ENCODE peak calls at places on chromosomes 5 and 9, in ten cellular contexts. G, K, Z, T, E, S, W, N, B and F are unnamed samples.

GRCh38 chr9:129988607-129989361 is 54.2 kb downstream of the FNBP1 start:
- DNase-seq in E (peak), Z (no peak), N (no peak), G (no peak), B (no peak), T (no peak), K (no peak), W (no peak), S (no peak), F (no peak)

GRCh38 chr9:92332577-92333287 is 7.0 kb downstream of the CENPP start:
- DNase-seq in T (no peak), S (peak), K (no peak), B (no peak), G (peak), Z (no peak), W (no peak), E (no peak), N (no peak), F (no peak)

GRCh38 chr5:82107277-82107676 is 135.5 kb downstream of the ATG10 start:
- DNase-seq in B (no peak), W (no peak), Z (no peak), N (no peak), E (no peak), T (no peak), G (no peak), K (no peak), S (peak), F (no peak)

GRCh38 chr5:16265141-16265540 is 85.5 kb upstream of the MARCHF11 start:
- DNase-seq in N (no peak), E (no peak), K (no peak), S (no peak), W (no peak), G (no peak), B (no peak), T (no peak), Z (no peak), F (no peak)

GRCh38 chr5:149325894-149326293 is 19.4 kb upstream of the GRPEL2 start:
- DNase-seq in G (no peak), S (no peak), E (no peak), W (no peak), K (no peak), Z (no peak), N (no peak), B (no peak), T (no peak), F (no peak)

GRCh38 chr5:16406630-16407029 is 59.0 kb downstream of the ZNF622 start:
- DNase-seq in E (no peak), T (no peak), Z (no peak), N (no peak), K (no peak), W (no peak), S (no peak), G (no peak), B (no peak), F (no peak)

GRCh38 chr9:116193636-116194035 is 40.0 kb downstream of the PAPPA start:
- DNase-seq in K (no peak), W (no peak), G (no peak), Z (no peak), B (no peak), T (no peak), S (peak), E (no peak), N (no peak), F (no peak)

GRCh38 chr5:116536279-116537161 is 38.1 kb downstream of the SEMA6A start:
- DNase-seq in T (no peak), Z (no peak), N (peak), W (no peak), S (no peak), E (peak), G (no peak), K (no peak), B (no peak), F (no peak)

GRCh38 chr5:14900661-14901461 is 29.3 kb upstream of the ANKH start:
- DNase-seq in W (no peak), B (no peak), E (no peak), T (no peak), G (no peak), N (peak), Z (no peak), S (peak), K (no peak), F (no peak)

GRCh38 chr5:172245046-172245445 is 38.5 kb downstream of the UBTD2 start:
- DNase-seq in W (no peak), B (no peak), G (no peak), T (no peak), K (no peak), N (no peak), S (no peak), Z (no peak), E (no peak), F (no peak)

GRCh38 chr9:129648092-129648763 is 6.3 kb upstream of the ASB6 start:
- DNase-seq in E (no peak), K (no peak), T (no peak), Z (no peak), W (no peak), N (no peak), B (no peak), S (no peak), G (no peak), F (no peak)

GRCh38 chr9:115035872-115036612 is 81.9 kb downstream of the TNC start:
- DNase-seq in W (peak), G (no peak), B (no peak), K (no peak), T (peak), N (no peak), Z (no peak), S (no peak), E (no peak), F (peak)

DNA sequence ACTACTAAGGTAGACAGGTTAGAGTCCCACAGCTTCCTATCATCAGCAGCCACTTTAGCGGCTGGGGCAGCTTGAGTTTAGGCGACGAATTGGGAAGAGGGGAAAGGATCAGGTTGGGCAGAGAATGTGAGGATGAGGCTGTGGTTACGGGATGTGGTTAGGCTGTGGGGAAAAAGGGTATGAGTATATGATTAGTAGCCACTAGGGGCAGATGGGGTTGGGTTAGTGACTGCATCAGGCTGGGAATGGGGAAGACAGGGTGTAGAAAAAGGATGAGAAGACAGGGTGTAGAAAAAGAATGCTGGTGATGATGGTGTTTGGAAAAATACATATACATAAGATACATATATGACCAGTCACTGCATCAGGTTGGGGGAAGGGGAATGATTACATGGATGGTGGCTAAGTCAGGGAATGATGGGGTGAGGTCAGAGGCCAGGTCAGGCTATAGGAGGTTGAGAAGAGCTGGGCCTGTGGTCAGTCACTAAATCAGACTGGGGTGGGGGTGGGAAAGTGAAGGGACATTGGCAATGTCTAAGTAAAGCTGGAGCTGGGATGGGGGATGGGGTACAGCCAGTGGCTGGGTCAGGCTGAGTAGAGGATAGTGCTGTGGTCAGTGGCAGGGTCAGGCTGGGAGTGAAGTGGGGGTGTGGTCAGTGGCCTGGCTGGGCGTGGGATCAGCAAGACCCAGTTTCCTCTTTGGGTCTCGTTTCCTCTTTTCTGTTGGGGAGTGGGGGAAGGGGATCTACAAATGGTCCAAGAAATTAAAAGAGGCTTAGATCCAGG is 2.1 kb downstream of the TLN1 start:
- DNase-seq in S (peak), E (peak), K (peak), G (no peak), W (peak), T (no peak), B (no peak), N (peak), Z (no peak), F (no peak)
- TF ChIP-seq POLR2A in S (peak), E (peak), K (peak), G (no peak), W (no peak), T (peak), B (no peak), N (no peak), Z (no peak), F (peak)

GRCh38 chr9:121658591-121658990 is 7.2 kb downstream of the DAB2IP start:
- DNase-seq in K (no peak), T (no peak), S (no peak), B (no peak), N (no peak), Z (no peak), G (no peak), E (no peak), W (no peak), F (no peak)

GRCh38 chr9:121658166-121658565 is 6.7 kb downstream of the DAB2IP start:
- DNase-seq in S (peak), N (no peak), E (no peak), K (no peak), W (no peak), B (no peak), G (no peak), Z (no peak), T (no peak), F (no peak)

GRCh38 chr9:121654497-121655140 is 3.2 kb downstream of the DAB2IP start:
- DNase-seq in S (no peak), Z (no peak), W (no peak), G (no peak), T (no peak), E (no peak), N (no peak), K (no peak), B (no peak), F (no peak)

GRCh38 chr9:121655231-121655755 is 3.9 kb downstream of the DAB2IP start:
- DNase-seq in W (no peak), G (no peak), K (no peak), B (no peak), S (no peak), E (no peak), N (no peak), Z (no peak), T (no peak), F (no peak)

DNA sequence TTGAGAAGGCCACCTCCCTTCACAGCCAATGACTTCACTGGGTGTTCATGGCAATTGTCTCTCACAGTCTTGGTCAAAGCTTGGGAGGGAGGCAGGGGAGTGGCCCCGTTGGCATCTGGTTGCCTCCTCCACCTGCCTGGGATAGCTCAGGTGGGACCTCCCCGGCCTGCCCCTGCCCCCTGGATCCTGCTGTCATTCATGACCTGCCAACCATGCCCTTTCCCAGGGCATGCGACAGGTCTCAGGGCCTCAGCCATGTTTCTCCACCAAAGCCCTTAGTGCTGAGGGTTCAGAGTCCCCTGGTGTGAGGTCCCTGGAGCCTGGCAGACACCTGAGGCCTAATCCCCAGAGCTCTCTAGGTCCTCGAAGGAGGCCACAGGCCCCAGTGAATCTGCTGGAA is 5.5 kb downstream of the DAB2IP start:
- DNase-seq in N (no peak), G (no peak), S (no peak), T (no peak), W (no peak), K (no peak), Z (no peak), B (no peak), E (no peak), F (no peak)
- TF ChIP-seq POLR2AphosphoS5 in N (no peak), G (no peak), S (no peak), T (no peak), W (no peak), K (no peak), Z (no peak), B (no peak), E (no peak), F (no peak)

GRCh38 chr5:119070828-119071572 is at the start of gene DMXL1:
- DNase-seq in Z (peak), W (peak), B (peak), G (peak), N (peak), T (peak), K (peak), S (peak), E (peak), F (peak)

GRCh38 chr5:119071573-119071874 is 637 bp downstream of the DMXL1 start:
- DNase-seq in K (no peak), Z (no peak), E (no peak), N (no peak), S (peak), W (no peak), G (no peak), B (no peak), T (no peak), F (no peak)

GRCh38 chr5:119072496-119072895 is 1.6 kb downstream of the DMXL1 start:
- DNase-seq in B (no peak), T (no peak), G (no peak), W (no peak), N (no peak), Z (no peak), K (no peak), E (no peak), S (no peak), F (no peak)

GRCh38 chr5:119067338-119067737 is 3.5 kb upstream of the DMXL1 start:
- DNase-seq in S (no peak), K (no peak), W (no peak), B (no peak), Z (no peak), G (no peak), N (no peak), T (no peak), E (no peak), F (no peak)

DNA sequence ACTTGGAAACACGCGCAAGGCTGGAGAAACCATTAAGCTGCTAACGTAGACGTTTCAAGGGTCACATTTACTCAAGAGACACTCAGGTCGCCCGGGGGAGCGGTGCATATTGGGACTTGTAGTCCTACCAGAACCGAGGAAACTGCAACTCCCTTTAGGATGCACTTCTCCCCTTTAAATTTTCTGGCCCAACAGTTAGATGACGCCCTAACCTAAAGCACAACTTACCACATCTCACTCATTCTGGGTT is 384 bp upstream of the DMXL1 start:
- DNase-seq in G (no peak), E (peak), N (no peak), B (peak), K (no peak), T (peak), Z (no peak), W (no peak), S (no peak), F (peak)
- TF ChIP-seq POLR2A in G (no peak), E (no peak), N (peak), B (no peak), K (peak), T (no peak), Z (peak), W (peak), S (no peak), F (no peak)

DNA sequence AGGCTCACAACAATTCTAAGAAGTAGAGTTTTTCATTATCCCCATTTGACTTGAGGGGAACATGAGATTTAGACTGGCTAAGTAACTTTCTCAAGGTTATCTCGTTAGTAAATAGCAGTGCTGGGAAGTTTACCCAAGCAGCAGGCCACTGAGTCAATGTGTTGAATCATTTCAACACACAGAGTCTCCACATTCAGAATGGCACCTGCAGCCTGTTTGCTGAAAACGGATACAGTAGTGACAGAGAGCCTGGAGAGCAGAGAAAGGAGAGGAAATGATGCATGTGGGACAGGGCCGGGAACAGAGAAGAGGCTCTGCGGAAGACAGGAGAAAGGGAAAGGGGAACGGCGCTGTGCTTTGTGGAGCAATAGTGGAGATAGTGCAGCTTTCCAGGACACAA is 33.5 kb upstream of the ZSWIM6 start:
- DNase-seq in T (no peak), B (no peak), E (no peak), N (peak), W (no peak), K (no peak), S (peak), G (no peak), Z (no peak), F (no peak)
- TF ChIP-seq POLR2AphosphoS5 in T (no peak), B (no peak), E (no peak), N (no peak), W (no peak), K (no peak), S (no peak), G (no peak), Z (no peak), F (no peak)

DNA sequence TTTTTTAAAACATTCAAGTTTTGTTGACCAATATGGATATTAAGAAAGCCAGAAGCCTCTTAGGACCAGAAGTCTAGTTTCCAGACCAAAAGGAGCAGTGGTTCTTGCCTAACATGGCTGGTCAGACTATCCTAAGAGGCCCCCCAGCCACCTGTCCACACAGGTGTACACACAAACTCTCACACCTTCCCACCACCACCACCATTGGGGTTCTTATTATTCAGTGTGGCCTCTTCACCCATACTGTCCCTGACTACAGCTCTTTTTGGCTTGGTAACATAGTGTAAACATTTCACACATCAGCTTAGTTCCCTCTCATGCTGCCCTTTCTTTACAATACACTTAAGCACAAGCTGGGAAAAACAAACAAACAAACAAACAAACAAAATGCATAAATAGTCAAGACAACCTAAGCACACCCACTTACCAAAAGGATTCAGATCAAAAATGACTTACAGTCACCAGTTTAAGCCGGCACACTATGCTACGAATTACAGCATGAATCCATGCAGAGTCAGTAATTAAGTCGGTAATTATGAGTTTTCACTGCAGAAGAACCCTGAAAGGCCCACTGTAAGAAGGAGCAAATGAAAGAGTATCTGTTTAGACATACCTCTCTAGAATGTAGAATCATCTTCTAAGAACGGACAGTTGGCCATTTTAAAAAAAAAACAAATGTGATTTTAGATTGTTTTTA is 9.5 kb downstream of the LHFPL2 start:
- DNase-seq in N (no peak), K (no peak), S (peak), G (no peak), W (no peak), E (no peak), Z (no peak), T (no peak), B (no peak), F (no peak)
- TF ChIP-seq POLR2A in N (no peak), K (no peak), S (no peak), G (no peak), W (no peak), E (no peak), Z (no peak), T (no peak), B (no peak), F (no peak)

GRCh38 chr9:2286825-2287455 is 271.8 kb downstream of the SMARCA2 start:
- DNase-seq in S (no peak), K (no peak), B (no peak), W (no peak), T (no peak), G (no peak), E (no peak), Z (no peak), N (peak), F (no peak)

GRCh38 chr9:2288309-2288708 is 273.2 kb downstream of the SMARCA2 start:
- DNase-seq in N (no peak), Z (no peak), W (no peak), B (no peak), K (no peak), T (no peak), E (no peak), S (no peak), G (no peak), F (no peak)

GRCh38 chr9:2291980-2292704 is 277.0 kb downstream of the SMARCA2 start:
- DNase-seq in K (no peak), E (no peak), T (no peak), W (no peak), N (no peak), G (peak), B (no peak), S (no peak), Z (no peak), F (no peak)

GRCh38 chr9:2290382-2290781 is 275.2 kb downstream of the SMARCA2 start:
- DNase-seq in N (no peak), K (no peak), E (no peak), Z (no peak), S (no peak), G (no peak), W (no peak), B (no peak), T (no peak), F (no peak)

DNA sequence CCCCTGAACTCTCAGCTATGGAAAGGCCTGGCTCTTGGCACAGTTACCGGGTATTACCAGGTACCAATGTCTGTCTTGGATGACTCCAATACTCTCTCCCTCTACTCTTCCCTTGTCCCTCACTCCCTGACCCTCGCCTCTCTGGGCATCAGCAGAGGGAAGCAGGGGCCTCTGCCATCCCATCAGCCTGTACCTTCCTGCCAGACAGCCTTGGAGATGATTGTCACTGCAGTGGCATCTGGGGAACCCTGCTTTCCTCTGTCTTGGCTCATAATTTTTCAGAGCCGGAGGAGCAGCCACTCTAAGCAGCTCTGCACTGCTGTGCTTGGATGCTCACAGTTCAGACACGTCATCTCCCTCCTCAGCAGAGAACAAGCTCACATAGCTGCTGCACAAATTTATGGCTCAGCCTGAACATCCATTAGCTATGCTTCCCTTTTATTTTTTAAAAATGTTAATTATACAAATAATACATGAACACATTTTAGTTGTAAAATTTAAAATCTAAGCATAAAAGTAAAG is 274.1 kb downstream of the SMARCA2 start:
- DNase-seq in K (no peak), B (no peak), W (no peak), T (no peak), S (no peak), N (no peak), Z (no peak), E (no peak), G (no peak), F (no peak)
- TF ChIP-seq POLR2AphosphoS5 in K (no peak), B (no peak), W (no peak), T (no peak), S (no peak), N (no peak), Z (no peak), E (no peak), G (no peak), F (no peak)

GRCh38 chr5:136141561-136141960 is 8.9 kb downstream of the SMAD5 start:
- DNase-seq in T (no peak), N (no peak), G (no peak), Z (no peak), S (no peak), B (no peak), E (no peak), W (no peak), K (no peak), F (no peak)

GRCh38 chr5:136134653-136135052 is 2.0 kb downstream of the SMAD5 start:
- DNase-seq in B (no peak), G (no peak), T (no peak), S (no peak), K (no peak), W (no peak), Z (no peak), N (no peak), E (no peak), F (no peak)

GRCh38 chr5:136133416-136134383 is 1.1 kb downstream of the SMAD5 start:
- DNase-seq in Z (no peak), N (peak), S (peak), G (peak), T (no peak), B (no peak), W (no peak), E (peak), K (peak), F (no peak)

GRCh38 chr5:136135536-136135935 is 2.9 kb downstream of the SMAD5 start:
- DNase-seq in E (no peak), S (no peak), W (no peak), K (no peak), Z (no peak), N (no peak), G (no peak), T (no peak), B (no peak), F (no peak)

GRCh38 chr5:136137497-136138220 is 5.0 kb downstream of the SMAD5 start:
- DNase-seq in Z (no peak), W (no peak), B (no peak), N (no peak), T (no peak), G (no peak), S (no peak), E (no peak), K (no peak), F (no peak)
- TF ChIP-seq POLR2A in Z (no peak), W (no peak), B (no peak), N (no peak), T (no peak), G (no peak), S (no peak), E (no peak), K (no peak), F (no peak)